ENCODE peak calls at places on chromosomes 7 and 10, in seven cellular contexts. One of them, this sample, is unnamed. For H3K4me1, the result is how much of the 10 kb centered on the place peaks cover.

GRCh38 chr10:67140641-67141040 is 214.8 kb downstream of the LRRTM3 start:
- DNase-seq in left lung: no peak
- DNase-seq in heart left ventricle: no peak
- DNase-seq in CD4-positive, CD25-positive, alpha-beta regulatory T cell: no peak
- DNase-seq in upper lobe of right lung: no peak
- DNase-seq in tibial nerve: no peak
- DNase-seq in Panc1: no peak
- DNase-seq in this sample: peak

GRCh38 chr7:27130540-27131389 is at the start of gene HOXA4:
- DNase-seq in CD4-positive, CD25-positive, alpha-beta regulatory T cell: peak
- DNase-seq in left lung: peak
- DNase-seq in Panc1: no peak
- DNase-seq in tibial nerve: peak
- DNase-seq in upper lobe of right lung: peak
- DNase-seq in heart left ventricle: peak
- DNase-seq in this sample: peak

GRCh38 chr10:62935022-62935421 is 118.9 kb upstream of the EGR2 start:
- DNase-seq in Panc1: no peak
- DNase-seq in heart left ventricle: no peak
- DNase-seq in CD4-positive, CD25-positive, alpha-beta regulatory T cell: no peak
- DNase-seq in tibial nerve: no peak
- DNase-seq in upper lobe of right lung: no peak
- DNase-seq in left lung: no peak
- DNase-seq in this sample: no peak

GRCh38 chr10:24440817-24441790 is 232.2 kb downstream of the KIAA1217 start:
- DNase-seq in heart left ventricle: no peak
- DNase-seq in upper lobe of right lung: no peak
- DNase-seq in left lung: no peak
- DNase-seq in tibial nerve: no peak
- DNase-seq in Panc1: no peak
- DNase-seq in CD4-positive, CD25-positive, alpha-beta regulatory T cell: no peak
- DNase-seq in this sample: peak

GRCh38 chr7:104174798-104175197 is 33.0 kb downstream of the ORC5 start:
- DNase-seq in tibial nerve: no peak
- DNase-seq in heart left ventricle: no peak
- DNase-seq in left lung: no peak
- DNase-seq in upper lobe of right lung: no peak
- DNase-seq in CD4-positive, CD25-positive, alpha-beta regulatory T cell: no peak
- DNase-seq in Panc1: no peak
- DNase-seq in this sample: no peak

GRCh38 chr10:110279062-110279986 is 25.4 kb downstream of the SMNDC1 start:
- DNase-seq in Panc1: peak
- DNase-seq in upper lobe of right lung: no peak
- DNase-seq in left lung: no peak
- DNase-seq in heart left ventricle: peak
- DNase-seq in tibial nerve: peak
- DNase-seq in CD4-positive, CD25-positive, alpha-beta regulatory T cell: peak
- DNase-seq in this sample: peak

GRCh38 chr10:44980309-44981171 is 1.9 kb upstream of the DEPP1 start:
- DNase-seq in left lung: no peak
- DNase-seq in tibial nerve: no peak
- DNase-seq in heart left ventricle: no peak
- DNase-seq in Panc1: no peak
- DNase-seq in upper lobe of right lung: no peak
- DNase-seq in CD4-positive, CD25-positive, alpha-beta regulatory T cell: no peak
- DNase-seq in this sample: no peak

GRCh38 chr7:100803398-100804161 is 23.7 kb downstream of the EPHB4 start:
- DNase-seq in Panc1: no peak
- DNase-seq in heart left ventricle: peak
- DNase-seq in upper lobe of right lung: peak
- DNase-seq in CD4-positive, CD25-positive, alpha-beta regulatory T cell: no peak
- DNase-seq in left lung: peak
- DNase-seq in tibial nerve: peak
- DNase-seq in this sample: peak

GRCh38 chr7:64618785-64619456 is 47.0 kb upstream of the ZNF107 start:
- DNase-seq in Panc1: peak
- DNase-seq in heart left ventricle: no peak
- DNase-seq in left lung: no peak
- DNase-seq in upper lobe of right lung: no peak
- DNase-seq in tibial nerve: peak
- DNase-seq in CD4-positive, CD25-positive, alpha-beta regulatory T cell: peak
- DNase-seq in this sample: peak

GRCh38 chr10:106938448-106939014 is 226.0 kb downstream of the SORCS1 start:
- DNase-seq in Panc1: no peak
- DNase-seq in CD4-positive, CD25-positive, alpha-beta regulatory T cell: no peak
- DNase-seq in left lung: no peak
- DNase-seq in upper lobe of right lung: no peak
- DNase-seq in heart left ventricle: no peak
- DNase-seq in tibial nerve: no peak
- DNase-seq in this sample: no peak

GRCh38 chr10:133400624-133401424 is 6.9 kb downstream of the MTG1 start:
- DNase-seq in tibial nerve: no peak
- DNase-seq in Panc1: no peak
- DNase-seq in heart left ventricle: no peak
- DNase-seq in left lung: no peak
- DNase-seq in CD4-positive, CD25-positive, alpha-beta regulatory T cell: no peak
- DNase-seq in upper lobe of right lung: peak
- DNase-seq in this sample: no peak
- H3K4me3 ChIP-seq in tibial nerve: no peak
- H3K4me3 ChIP-seq in Panc1: no peak
- H3K4me3 ChIP-seq in heart left ventricle: no peak
- H3K4me3 ChIP-seq in left lung: no peak
- H3K4me3 ChIP-seq in CD4-positive, CD25-positive, alpha-beta regulatory T cell: peak
- H3K4me3 ChIP-seq in upper lobe of right lung: no peak
- H3K4me3 ChIP-seq in this sample: no peak

DNA sequence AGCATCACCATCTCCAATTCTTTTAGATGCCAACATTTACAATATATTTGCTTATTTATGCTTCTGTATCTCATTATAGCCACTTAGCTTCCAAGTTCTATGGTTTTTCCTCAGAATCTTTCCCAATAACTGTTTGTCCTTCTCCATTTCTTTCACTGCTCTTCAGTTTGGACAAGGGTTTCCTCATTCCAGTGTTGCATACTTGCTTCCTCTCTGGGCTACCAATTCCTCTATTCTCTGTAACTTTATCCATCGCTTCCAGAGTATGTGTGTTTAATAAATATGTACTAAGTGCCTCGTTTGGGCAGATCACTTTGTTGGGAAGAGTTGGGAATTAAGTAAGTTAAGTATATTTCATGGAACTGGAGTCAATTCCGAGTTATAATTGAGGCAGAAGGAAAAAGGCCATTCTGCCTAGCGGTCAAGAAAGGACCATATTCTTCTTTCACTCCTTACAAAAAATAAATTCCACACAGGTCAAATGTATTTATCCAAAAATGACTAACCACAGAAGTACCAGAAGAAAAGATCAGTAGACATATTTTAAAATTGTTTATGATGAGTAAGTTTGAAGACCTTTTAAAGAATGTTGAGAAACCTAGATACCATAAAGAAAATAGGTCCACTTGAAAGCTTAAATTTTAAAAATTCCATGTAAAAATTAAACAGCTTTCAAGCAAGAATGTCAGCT is 10.8 kb downstream of the STAMBPL1 start:
- DNase-seq in Panc1: no peak
- DNase-seq in CD4-positive, CD25-positive, alpha-beta regulatory T cell: no peak
- DNase-seq in heart left ventricle: no peak
- DNase-seq in upper lobe of right lung: no peak
- DNase-seq in left lung: no peak
- DNase-seq in tibial nerve: no peak
- DNase-seq in this sample: no peak
- H3K4me1 ChIP-seq in Panc1: half or more
- H3K4me1 ChIP-seq in CD4-positive, CD25-positive, alpha-beta regulatory T cell: under half
- H3K4me1 ChIP-seq in heart left ventricle: under half
- H3K4me1 ChIP-seq in upper lobe of right lung: under half
- H3K4me1 ChIP-seq in left lung: under half
- H3K4me1 ChIP-seq in tibial nerve: under half
- H3K4me1 ChIP-seq in this sample: under half

GRCh38 chr10:99743841-99744240 is 11.8 kb downstream of the CUTC start:
- DNase-seq in upper lobe of right lung: no peak
- DNase-seq in tibial nerve: no peak
- DNase-seq in heart left ventricle: no peak
- DNase-seq in Panc1: no peak
- DNase-seq in left lung: no peak
- DNase-seq in CD4-positive, CD25-positive, alpha-beta regulatory T cell: no peak
- DNase-seq in this sample: no peak

GRCh38 chr10:99742701-99743100 is 10.7 kb downstream of the CUTC start:
- DNase-seq in Panc1: no peak
- DNase-seq in left lung: no peak
- DNase-seq in tibial nerve: no peak
- DNase-seq in heart left ventricle: no peak
- DNase-seq in CD4-positive, CD25-positive, alpha-beta regulatory T cell: no peak
- DNase-seq in upper lobe of right lung: no peak
- DNase-seq in this sample: no peak

GRCh38 chr10:99740261-99740660 is 8.2 kb downstream of the CUTC start:
- DNase-seq in heart left ventricle: no peak
- DNase-seq in left lung: no peak
- DNase-seq in upper lobe of right lung: no peak
- DNase-seq in tibial nerve: no peak
- DNase-seq in CD4-positive, CD25-positive, alpha-beta regulatory T cell: no peak
- DNase-seq in Panc1: no peak
- DNase-seq in this sample: no peak

GRCh38 chr10:99742240-99742639 is 10.2 kb downstream of the CUTC start:
- DNase-seq in Panc1: no peak
- DNase-seq in upper lobe of right lung: no peak
- DNase-seq in tibial nerve: no peak
- DNase-seq in heart left ventricle: no peak
- DNase-seq in left lung: no peak
- DNase-seq in CD4-positive, CD25-positive, alpha-beta regulatory T cell: no peak
- DNase-seq in this sample: no peak

GRCh38 chr10:99740933-99741559 is 9.0 kb downstream of the CUTC start:
- DNase-seq in tibial nerve: no peak
- DNase-seq in upper lobe of right lung: no peak
- DNase-seq in Panc1: no peak
- DNase-seq in heart left ventricle: no peak
- DNase-seq in CD4-positive, CD25-positive, alpha-beta regulatory T cell: no peak
- DNase-seq in left lung: no peak
- DNase-seq in this sample: no peak
- H3K4me3 ChIP-seq in tibial nerve: no peak
- H3K4me3 ChIP-seq in upper lobe of right lung: no peak
- H3K4me3 ChIP-seq in Panc1: no peak
- H3K4me3 ChIP-seq in heart left ventricle: no peak
- H3K4me3 ChIP-seq in CD4-positive, CD25-positive, alpha-beta regulatory T cell: no peak
- H3K4me3 ChIP-seq in left lung: no peak
- H3K4me3 ChIP-seq in this sample: no peak

GRCh38 chr10:103660364-103661197 is 167.1 kb downstream of the NEURL1 start:
- DNase-seq in tibial nerve: no peak
- DNase-seq in heart left ventricle: peak
- DNase-seq in CD4-positive, CD25-positive, alpha-beta regulatory T cell: peak
- DNase-seq in upper lobe of right lung: peak
- DNase-seq in Panc1: no peak
- DNase-seq in left lung: peak
- DNase-seq in this sample: no peak

GRCh38 chr10:103659674-103660363 is 166.3 kb downstream of the NEURL1 start:
- DNase-seq in upper lobe of right lung: peak
- DNase-seq in tibial nerve: peak
- DNase-seq in heart left ventricle: peak
- DNase-seq in left lung: peak
- DNase-seq in CD4-positive, CD25-positive, alpha-beta regulatory T cell: peak
- DNase-seq in Panc1: no peak
- DNase-seq in this sample: peak

GRCh38 chr10:103661198-103661950 is 167.9 kb downstream of the NEURL1 start:
- DNase-seq in tibial nerve: peak
- DNase-seq in CD4-positive, CD25-positive, alpha-beta regulatory T cell: peak
- DNase-seq in heart left ventricle: peak
- DNase-seq in upper lobe of right lung: peak
- DNase-seq in left lung: peak
- DNase-seq in Panc1: no peak
- DNase-seq in this sample: peak

GRCh38 chr10:103663802-103664201 is 170.3 kb downstream of the NEURL1 start:
- DNase-seq in Panc1: no peak
- DNase-seq in heart left ventricle: peak
- DNase-seq in upper lobe of right lung: peak
- DNase-seq in tibial nerve: no peak
- DNase-seq in left lung: no peak
- DNase-seq in CD4-positive, CD25-positive, alpha-beta regulatory T cell: no peak
- DNase-seq in this sample: no peak

DNA sequence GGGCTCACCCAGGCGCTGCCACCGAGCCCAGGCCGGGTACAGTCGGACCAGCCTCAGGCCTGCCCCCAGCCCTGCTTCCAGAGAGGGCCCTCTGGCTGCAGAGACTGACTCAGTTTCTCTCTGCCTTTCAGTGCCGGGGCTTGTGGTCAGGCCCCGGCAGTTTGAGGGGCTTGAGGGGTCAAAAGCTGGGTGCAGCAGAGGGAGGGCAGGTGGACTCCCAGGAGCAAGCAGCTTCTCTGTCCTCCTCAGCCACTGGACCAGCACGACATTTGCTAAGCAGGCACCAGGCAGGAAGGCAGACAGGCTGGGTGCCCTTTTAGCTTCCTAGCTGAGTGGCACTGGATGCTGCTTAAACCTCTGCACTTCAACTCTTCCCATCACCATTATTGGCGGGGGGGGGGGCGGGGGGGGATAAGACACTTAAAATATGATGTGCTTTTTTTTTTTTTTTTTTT is 168.5 kb downstream of the NEURL1 start:
- DNase-seq in CD4-positive, CD25-positive, alpha-beta regulatory T cell: no peak
- DNase-seq in heart left ventricle: no peak
- DNase-seq in tibial nerve: no peak
- DNase-seq in upper lobe of right lung: no peak
- DNase-seq in left lung: no peak
- DNase-seq in Panc1: no peak
- DNase-seq in this sample: no peak
- H3K4me1 ChIP-seq in CD4-positive, CD25-positive, alpha-beta regulatory T cell: under half
- H3K4me1 ChIP-seq in heart left ventricle: half or more
- H3K4me1 ChIP-seq in tibial nerve: under half
- H3K4me1 ChIP-seq in upper lobe of right lung: under half
- H3K4me1 ChIP-seq in left lung: under half
- H3K4me1 ChIP-seq in Panc1: under half
- H3K4me1 ChIP-seq in this sample: under half

GRCh38 chr7:116223598-116223997 is 13.3 kb downstream of the TES start:
- DNase-seq in heart left ventricle: no peak
- DNase-seq in tibial nerve: no peak
- DNase-seq in upper lobe of right lung: no peak
- DNase-seq in Panc1: no peak
- DNase-seq in left lung: no peak
- DNase-seq in CD4-positive, CD25-positive, alpha-beta regulatory T cell: no peak
- DNase-seq in this sample: no peak
- H3K4me3 ChIP-seq in heart left ventricle: no peak
- H3K4me3 ChIP-seq in tibial nerve: no peak
- H3K4me3 ChIP-seq in upper lobe of right lung: no peak
- H3K4me3 ChIP-seq in Panc1: no peak
- H3K4me3 ChIP-seq in left lung: no peak
- H3K4me3 ChIP-seq in CD4-positive, CD25-positive, alpha-beta regulatory T cell: no peak
- H3K4me3 ChIP-seq in this sample: no peak

GRCh38 chr10:3469639-3470020 is 297.0 kb upstream of the PITRM1 start:
- DNase-seq in heart left ventricle: no peak
- DNase-seq in Panc1: no peak
- DNase-seq in tibial nerve: no peak
- DNase-seq in CD4-positive, CD25-positive, alpha-beta regulatory T cell: no peak
- DNase-seq in upper lobe of right lung: no peak
- DNase-seq in left lung: no peak
- DNase-seq in this sample: no peak
- H3K4me1 ChIP-seq in heart left ventricle: half or more
- H3K4me1 ChIP-seq in Panc1: half or more
- H3K4me1 ChIP-seq in tibial nerve: under half
- H3K4me1 ChIP-seq in CD4-positive, CD25-positive, alpha-beta regulatory T cell: under half
- H3K4me1 ChIP-seq in upper lobe of right lung: half or more
- H3K4me1 ChIP-seq in left lung: half or more
- H3K4me1 ChIP-seq in this sample: under half

GRCh38 chr7:18166002-18166401 is 138.4 kb upstream of the PRPS1L1 start:
- DNase-seq in heart left ventricle: no peak
- DNase-seq in CD4-positive, CD25-positive, alpha-beta regulatory T cell: no peak
- DNase-seq in left lung: no peak
- DNase-seq in Panc1: no peak
- DNase-seq in upper lobe of right lung: no peak
- DNase-seq in tibial nerve: no peak
- DNase-seq in this sample: no peak
- H3K4me3 ChIP-seq in heart left ventricle: no peak
- H3K4me3 ChIP-seq in CD4-positive, CD25-positive, alpha-beta regulatory T cell: no peak
- H3K4me3 ChIP-seq in left lung: no peak
- H3K4me3 ChIP-seq in Panc1: no peak
- H3K4me3 ChIP-seq in upper lobe of right lung: no peak
- H3K4me3 ChIP-seq in tibial nerve: no peak
- H3K4me3 ChIP-seq in this sample: no peak

This sample was measured in GM23338.